ENCODE peak calls at places on chromosomes 5 and 9, in nine cellular contexts. One of them, this sample, is unnamed.

GRCh38 chr9:132243156-132244074 is 81.6 kb downstream of the NTNG2 start:
- DNase-seq in sciatic nerve: no peak
- DNase-seq in HEK293T: no peak
- DNase-seq in anterior cingulate cortex: no peak
- DNase-seq in activated T-cell treated with anti-CD3 and anti-CD28 coated beads for 1 hour: no peak
- DNase-seq in astrocyte of the spinal cord: no peak
- DNase-seq in RPMI8226: peak
- DNase-seq in Ammon's horn: no peak
- DNase-seq in tibial nerve: no peak
- DNase-seq in this sample: no peak

GRCh38 chr5:1202026-1202797 is 817 bp downstream of the SLC6A19 start:
- DNase-seq in sciatic nerve: no peak
- DNase-seq in HEK293T: no peak
- DNase-seq in anterior cingulate cortex: no peak
- DNase-seq in activated T-cell treated with anti-CD3 and anti-CD28 coated beads for 1 hour: no peak
- DNase-seq in astrocyte of the spinal cord: no peak
- DNase-seq in RPMI8226: no peak
- DNase-seq in Ammon's horn: no peak
- DNase-seq in tibial nerve: no peak
- DNase-seq in this sample: no peak

GRCh38 chr5:124909734-124910133 is 163.3 kb upstream of the ZNF608 start:
- DNase-seq in sciatic nerve: no peak
- DNase-seq in HEK293T: no peak
- DNase-seq in anterior cingulate cortex: no peak
- DNase-seq in activated T-cell treated with anti-CD3 and anti-CD28 coated beads for 1 hour: no peak
- DNase-seq in astrocyte of the spinal cord: no peak
- DNase-seq in RPMI8226: no peak
- DNase-seq in Ammon's horn: no peak
- DNase-seq in tibial nerve: no peak
- DNase-seq in this sample: no peak

GRCh38 chr9:108417726-108418125 is 438.1 kb downstream of the ACTL7B start:
- DNase-seq in sciatic nerve: no peak
- DNase-seq in HEK293T: no peak
- DNase-seq in anterior cingulate cortex: no peak
- DNase-seq in activated T-cell treated with anti-CD3 and anti-CD28 coated beads for 1 hour: no peak
- DNase-seq in astrocyte of the spinal cord: no peak
- DNase-seq in RPMI8226: no peak
- DNase-seq in Ammon's horn: no peak
- DNase-seq in tibial nerve: no peak
- DNase-seq in this sample: no peak

GRCh38 chr9:25207402-25207801 is 470.8 kb downstream of the TUSC1 start:
- DNase-seq in sciatic nerve: no peak
- DNase-seq in HEK293T: no peak
- DNase-seq in anterior cingulate cortex: no peak
- DNase-seq in activated T-cell treated with anti-CD3 and anti-CD28 coated beads for 1 hour: no peak
- DNase-seq in astrocyte of the spinal cord: no peak
- DNase-seq in RPMI8226: no peak
- DNase-seq in Ammon's horn: no peak
- DNase-seq in tibial nerve: no peak
- DNase-seq in this sample: no peak

GRCh38 chr9:2066312-2067273 is 51.4 kb downstream of the SMARCA2 start:
- DNase-seq in sciatic nerve: no peak
- DNase-seq in HEK293T: no peak
- DNase-seq in anterior cingulate cortex: no peak
- DNase-seq in activated T-cell treated with anti-CD3 and anti-CD28 coated beads for 1 hour: no peak
- DNase-seq in astrocyte of the spinal cord: peak
- DNase-seq in RPMI8226: no peak
- DNase-seq in Ammon's horn: no peak
- DNase-seq in tibial nerve: no peak
- DNase-seq in this sample: no peak

GRCh38 chr5:103560826-103561225 is 1.8 kb downstream of the NUDT12 start:
- DNase-seq in sciatic nerve: no peak
- DNase-seq in HEK293T: no peak
- DNase-seq in anterior cingulate cortex: no peak
- DNase-seq in activated T-cell treated with anti-CD3 and anti-CD28 coated beads for 1 hour: no peak
- DNase-seq in astrocyte of the spinal cord: no peak
- DNase-seq in RPMI8226: no peak
- DNase-seq in Ammon's horn: no peak
- DNase-seq in tibial nerve: no peak
- DNase-seq in this sample: no peak

GRCh38 chr9:115042781-115043509 is 75.0 kb downstream of the TNC start:
- DNase-seq in sciatic nerve: no peak
- DNase-seq in HEK293T: no peak
- DNase-seq in anterior cingulate cortex: no peak
- DNase-seq in activated T-cell treated with anti-CD3 and anti-CD28 coated beads for 1 hour: no peak
- DNase-seq in astrocyte of the spinal cord: peak
- DNase-seq in RPMI8226: no peak
- DNase-seq in Ammon's horn: peak
- DNase-seq in tibial nerve: no peak
- DNase-seq in this sample: no peak

GRCh38 chr5:88092358-88092757 is 176.3 kb downstream of the TMEM161B start:
- DNase-seq in sciatic nerve: no peak
- DNase-seq in HEK293T: no peak
- DNase-seq in anterior cingulate cortex: no peak
- DNase-seq in activated T-cell treated with anti-CD3 and anti-CD28 coated beads for 1 hour: no peak
- DNase-seq in astrocyte of the spinal cord: no peak
- DNase-seq in RPMI8226: no peak
- DNase-seq in Ammon's horn: no peak
- DNase-seq in tibial nerve: no peak
- DNase-seq in this sample: no peak

GRCh38 chr5:36079200-36079761 is 12.6 kb upstream of the UGT3A2 start:
- DNase-seq in sciatic nerve: no peak
- DNase-seq in HEK293T: peak
- DNase-seq in anterior cingulate cortex: no peak
- DNase-seq in activated T-cell treated with anti-CD3 and anti-CD28 coated beads for 1 hour: no peak
- DNase-seq in astrocyte of the spinal cord: peak
- DNase-seq in RPMI8226: peak
- DNase-seq in Ammon's horn: peak
- DNase-seq in tibial nerve: peak
- DNase-seq in this sample: no peak

GRCh38 chr5:138602371-138603000 is 27.3 kb upstream of the HSPA9 start:
- DNase-seq in sciatic nerve: peak
- DNase-seq in HEK293T: no peak
- DNase-seq in anterior cingulate cortex: no peak
- DNase-seq in activated T-cell treated with anti-CD3 and anti-CD28 coated beads for 1 hour: no peak
- DNase-seq in astrocyte of the spinal cord: no peak
- DNase-seq in RPMI8226: no peak
- DNase-seq in Ammon's horn: no peak
- DNase-seq in tibial nerve: no peak
- DNase-seq in this sample: no peak

GRCh38 chr9:98484218-98484617 is 224.5 kb downstream of the GABBR2 start:
- DNase-seq in sciatic nerve: no peak
- DNase-seq in HEK293T: no peak
- DNase-seq in anterior cingulate cortex: no peak
- DNase-seq in activated T-cell treated with anti-CD3 and anti-CD28 coated beads for 1 hour: no peak
- DNase-seq in astrocyte of the spinal cord: peak
- DNase-seq in RPMI8226: no peak
- DNase-seq in Ammon's horn: no peak
- DNase-seq in tibial nerve: no peak
- DNase-seq in this sample: no peak

GRCh38 chr9:111300140-111300735 is 29.8 kb downstream of the OR2K2 start:
- DNase-seq in sciatic nerve: no peak
- DNase-seq in HEK293T: no peak
- DNase-seq in anterior cingulate cortex: no peak
- DNase-seq in activated T-cell treated with anti-CD3 and anti-CD28 coated beads for 1 hour: no peak
- DNase-seq in astrocyte of the spinal cord: no peak
- DNase-seq in RPMI8226: no peak
- DNase-seq in Ammon's horn: no peak
- DNase-seq in tibial nerve: no peak
- DNase-seq in this sample: no peak

GRCh38 chr9:125932012-125932411 is 184.8 kb downstream of the PBX3 start:
- DNase-seq in sciatic nerve: no peak
- DNase-seq in HEK293T: no peak
- DNase-seq in anterior cingulate cortex: no peak
- DNase-seq in activated T-cell treated with anti-CD3 and anti-CD28 coated beads for 1 hour: no peak
- DNase-seq in astrocyte of the spinal cord: peak
- DNase-seq in RPMI8226: no peak
- DNase-seq in Ammon's horn: peak
- DNase-seq in tibial nerve: no peak
- DNase-seq in this sample: no peak

GRCh38 chr9:37574241-37574721 is 1.9 kb downstream of the FBXO10 start:
- DNase-seq in sciatic nerve: no peak
- DNase-seq in HEK293T: peak
- DNase-seq in anterior cingulate cortex: no peak
- DNase-seq in activated T-cell treated with anti-CD3 and anti-CD28 coated beads for 1 hour: no peak
- DNase-seq in astrocyte of the spinal cord: peak
- DNase-seq in RPMI8226: no peak
- DNase-seq in Ammon's horn: no peak
- DNase-seq in tibial nerve: no peak
- DNase-seq in this sample: no peak

GRCh38 chr5:134530375-134531077 is 5.1 kb downstream of the JADE2 start:
- DNase-seq in sciatic nerve: no peak
- DNase-seq in HEK293T: no peak
- DNase-seq in anterior cingulate cortex: peak
- DNase-seq in activated T-cell treated with anti-CD3 and anti-CD28 coated beads for 1 hour: no peak
- DNase-seq in astrocyte of the spinal cord: no peak
- DNase-seq in RPMI8226: no peak
- DNase-seq in Ammon's horn: peak
- DNase-seq in tibial nerve: no peak
- DNase-seq in this sample: no peak

GRCh38 chr9:133836001-133836758 is 98.0 kb upstream of the SARDH start:
- DNase-seq in sciatic nerve: no peak
- DNase-seq in HEK293T: no peak
- DNase-seq in anterior cingulate cortex: no peak
- DNase-seq in activated T-cell treated with anti-CD3 and anti-CD28 coated beads for 1 hour: no peak
- DNase-seq in astrocyte of the spinal cord: no peak
- DNase-seq in RPMI8226: no peak
- DNase-seq in Ammon's horn: no peak
- DNase-seq in tibial nerve: no peak
- DNase-seq in this sample: no peak

GRCh38 chr5:333945-334344 is 12.4 kb downstream of the AHRR start:
- DNase-seq in sciatic nerve: no peak
- DNase-seq in HEK293T: no peak
- DNase-seq in anterior cingulate cortex: no peak
- DNase-seq in activated T-cell treated with anti-CD3 and anti-CD28 coated beads for 1 hour: no peak
- DNase-seq in astrocyte of the spinal cord: no peak
- DNase-seq in RPMI8226: no peak
- DNase-seq in Ammon's horn: no peak
- DNase-seq in tibial nerve: no peak
- DNase-seq in this sample: no peak

GRCh38 chr5:45697211-45697610 is 1.0 kb upstream of the HCN1 start:
- DNase-seq in sciatic nerve: no peak
- DNase-seq in HEK293T: no peak
- DNase-seq in anterior cingulate cortex: no peak
- DNase-seq in activated T-cell treated with anti-CD3 and anti-CD28 coated beads for 1 hour: no peak
- DNase-seq in astrocyte of the spinal cord: no peak
- DNase-seq in RPMI8226: no peak
- DNase-seq in Ammon's horn: no peak
- DNase-seq in tibial nerve: no peak
- DNase-seq in this sample: no peak

GRCh38 chr5:155729684-155730059 is 597.3 kb upstream of the SGCD start:
- DNase-seq in sciatic nerve: peak
- DNase-seq in HEK293T: no peak
- DNase-seq in anterior cingulate cortex: peak
- DNase-seq in activated T-cell treated with anti-CD3 and anti-CD28 coated beads for 1 hour: no peak
- DNase-seq in astrocyte of the spinal cord: no peak
- DNase-seq in RPMI8226: no peak
- DNase-seq in Ammon's horn: peak
- DNase-seq in tibial nerve: no peak
- DNase-seq in this sample: peak

GRCh38 chr5:200985-201384 is 9.7 kb downstream of the LRRC14B start:
- DNase-seq in sciatic nerve: no peak
- DNase-seq in HEK293T: no peak
- DNase-seq in anterior cingulate cortex: no peak
- DNase-seq in activated T-cell treated with anti-CD3 and anti-CD28 coated beads for 1 hour: no peak
- DNase-seq in astrocyte of the spinal cord: no peak
- DNase-seq in RPMI8226: no peak
- DNase-seq in Ammon's horn: no peak
- DNase-seq in tibial nerve: no peak
- DNase-seq in this sample: no peak

GRCh38 chr5:154603978-154604679 is 126.1 kb upstream of the HAND1 start:
- DNase-seq in sciatic nerve: no peak
- DNase-seq in HEK293T: no peak
- DNase-seq in anterior cingulate cortex: no peak
- DNase-seq in activated T-cell treated with anti-CD3 and anti-CD28 coated beads for 1 hour: no peak
- DNase-seq in astrocyte of the spinal cord: no peak
- DNase-seq in RPMI8226: no peak
- DNase-seq in Ammon's horn: no peak
- DNase-seq in tibial nerve: no peak
- DNase-seq in this sample: no peak

This sample was measured in substantia nigra.